ENCODE peak calls at places on chromosome 1, in four cellular contexts. T is activated T-cell treated with anti-CD3 and anti-CD28 coated beads for 24 hours; D is NCI-H1930; W is stimulated activated CD8-positive, alpha-beta memory T cell treated with anti-CD3 and anti-CD28 coated beads, Interleukin-2, amount 100 ng/mL, for 1 hour. U is an unnamed sample.

GRCh38 chr1:185598326-185598725 is 135.9 kb upstream of the HMCN1 start:
- DNase-seq in W (no peak), D (no peak), T (no peak), U (no peak)

GRCh38 chr1:236868625-236869467 is 73.8 kb downstream of the MTR start:
- DNase-seq in T (peak), D (no peak), W (peak), U (no peak)

GRCh38 chr1:23722652-23723051 is 20.6 kb upstream of the ELOA start:
- DNase-seq in D (no peak), W (no peak), T (no peak), U (no peak)

GRCh38 chr1:159949123-159949522 is 3.7 kb upstream of the IGSF9 start:
- DNase-seq in W (no peak), T (no peak), D (no peak), U (no peak)

GRCh38 chr1:167227934-167228378 is 7.3 kb downstream of the POU2F1 start:
- DNase-seq in D (no peak), T (no peak), W (no peak), U (no peak)

GRCh38 chr1:38992450-38993111 is 1.5 kb downstream of the AKIRIN1 start:
- DNase-seq in W (no peak), D (no peak), T (no peak), U (no peak)

GRCh38 chr1:3515774-3516480 is 61.5 kb downstream of the ARHGEF16 start:
- DNase-seq in D (no peak), T (no peak), W (no peak), U (no peak)

GRCh38 chr1:3959361-3959760 is 59.3 kb upstream of the C1orf174 start:
- DNase-seq in D (no peak), W (no peak), T (no peak), U (no peak)

GRCh38 chr1:67458663-67459062 is 28.5 kb upstream of the SERBP1 start:
- DNase-seq in T (no peak), D (no peak), W (no peak), U (no peak)

GRCh38 chr1:212791676-212792395 is at the start of the genes NSL1 and TATDN3:
- DNase-seq in W (peak), T (peak), D (peak), U (peak)

GRCh38 chr1:110281363-110282290 is 57.5 kb upstream of the RBM15 start:
- DNase-seq in T (no peak), D (peak), W (no peak), U (no peak)

GRCh38 chr1:205631010-205631726 is 643 bp downstream of the ELK4 start:
- DNase-seq in W (peak), D (peak), T (peak), U (peak)

GRCh38 chr1:165641276-165641987 is 10.4 kb downstream of the MGST3 start:
- DNase-seq in T (no peak), W (no peak), D (no peak), U (no peak)

GRCh38 chr1:187226396-187226795 is 397.6 kb downstream of the PLA2G4A start:
- DNase-seq in T (no peak), D (no peak), W (no peak), U (no peak)

GRCh38 chr1:20723537-20724363 is 5.9 kb upstream of the KIF17 start:
- DNase-seq in T (no peak), D (no peak), W (no peak), U (no peak)

GRCh38 chr1:110746644-110747259 is 72.0 kb upstream of the KCNA3 start:
- DNase-seq in D (no peak), T (peak), W (peak), U (no peak)